ENCODE peak calls at places on chromosomes 7 and 10, in four cellular contexts. I is fibroblast of lung, W is heart left ventricle, V is NB4. Y is an unnamed sample.

GRCh38 chr10:72243822-72244437 is 27.9 kb upstream of the ASCC1 start:
- DNase-seq in I (peak), W (peak), V (no peak), Y (peak)

GRCh38 chr7:141073641-141074161 is at the start of gene TMEM178B:
- DNase-seq in I (no peak), W (no peak), V (no peak), Y (no peak)

GRCh38 chr10:66025186-66025585 is 900.6 kb upstream of the LRRTM3 start:
- DNase-seq in I (no peak), W (no peak), V (no peak), Y (no peak)

GRCh38 chr10:78464856-78465221 is 431.2 kb downstream of the RPS24 start:
- DNase-seq in I (no peak), W (no peak), V (no peak), Y (no peak)

GRCh38 chr10:33381897-33382578 is 47.6 kb upstream of the NRP1 start:
- DNase-seq in I (peak), W (no peak), V (no peak), Y (peak)

GRCh38 chr7:80392229-80393169 is 119.4 kb downstream of the GNAT3 start:
- DNase-seq in I (peak), W (no peak), V (peak), Y (peak)

GRCh38 chr7:138756591-138757222 is 41.1 kb upstream of the TMEM213 start:
- DNase-seq in I (no peak), W (no peak), V (no peak), Y (no peak)

GRCh38 chr10:32056136-32057040 is at the start of gene KIF5B:
- DNase-seq in I (peak), W (peak), V (peak), Y (peak)

GRCh38 chr7:8442814-8443304 is 9.4 kb downstream of the NXPH1 start:
- DNase-seq in I (peak), W (peak), V (peak), Y (peak)

GRCh38 chr7:151215396-151215795 is 5.1 kb upstream of the H2BK1 start:
- DNase-seq in I (no peak), W (no peak), V (no peak), Y (no peak)

GRCh38 chr7:11195502-11195901 is 221.8 kb downstream of the PHF14 start:
- DNase-seq in I (no peak), W (no peak), V (no peak), Y (no peak)

GRCh38 chr10:131792809-131793208 is 108.0 kb upstream of the PPP2R2D start:
- DNase-seq in I (no peak), W (no peak), V (no peak), Y (no peak)
- H3K4me3 ChIP-seq in I (no peak), W (no peak), V (no peak), Y (no peak)

DNA sequence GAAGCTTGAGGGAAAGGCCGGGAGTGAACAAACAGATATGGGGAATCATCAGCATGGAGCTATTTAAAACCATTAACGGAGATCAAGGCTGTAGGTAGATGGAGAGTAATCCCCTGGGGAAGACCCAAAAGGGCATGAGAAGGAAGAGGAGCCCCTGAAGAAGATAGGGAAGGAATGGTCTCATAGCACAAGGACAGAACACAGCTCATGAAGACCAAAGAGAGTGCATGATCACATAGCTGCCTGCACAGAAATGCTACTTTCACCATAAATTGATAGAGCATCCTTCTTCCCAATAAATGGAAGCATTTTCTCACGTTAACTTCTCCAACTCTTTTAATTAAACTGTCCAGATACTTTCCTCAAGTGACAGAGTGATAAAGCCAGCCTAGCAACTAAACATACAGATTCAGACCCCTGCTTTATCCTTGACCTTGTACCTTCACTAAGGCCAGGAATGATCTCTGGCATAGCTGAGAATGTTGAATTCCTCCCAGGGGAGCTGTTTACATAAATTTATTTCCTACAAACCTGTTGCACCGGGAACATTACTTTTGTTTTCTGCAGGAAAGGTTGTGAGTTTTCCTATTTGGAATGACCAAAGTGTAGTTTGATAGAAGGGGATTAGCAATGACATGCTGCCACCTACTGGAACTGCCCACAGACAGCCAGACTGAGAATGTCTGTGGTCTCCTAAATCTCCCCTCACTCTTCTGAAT is 110.8 kb upstream of the LRGUK start:
- DNase-seq in I (peak), W (no peak), V (peak), Y (peak)
- TF ChIP-seq CTCF in I (peak), W (peak), V (peak), Y (peak)

DNA sequence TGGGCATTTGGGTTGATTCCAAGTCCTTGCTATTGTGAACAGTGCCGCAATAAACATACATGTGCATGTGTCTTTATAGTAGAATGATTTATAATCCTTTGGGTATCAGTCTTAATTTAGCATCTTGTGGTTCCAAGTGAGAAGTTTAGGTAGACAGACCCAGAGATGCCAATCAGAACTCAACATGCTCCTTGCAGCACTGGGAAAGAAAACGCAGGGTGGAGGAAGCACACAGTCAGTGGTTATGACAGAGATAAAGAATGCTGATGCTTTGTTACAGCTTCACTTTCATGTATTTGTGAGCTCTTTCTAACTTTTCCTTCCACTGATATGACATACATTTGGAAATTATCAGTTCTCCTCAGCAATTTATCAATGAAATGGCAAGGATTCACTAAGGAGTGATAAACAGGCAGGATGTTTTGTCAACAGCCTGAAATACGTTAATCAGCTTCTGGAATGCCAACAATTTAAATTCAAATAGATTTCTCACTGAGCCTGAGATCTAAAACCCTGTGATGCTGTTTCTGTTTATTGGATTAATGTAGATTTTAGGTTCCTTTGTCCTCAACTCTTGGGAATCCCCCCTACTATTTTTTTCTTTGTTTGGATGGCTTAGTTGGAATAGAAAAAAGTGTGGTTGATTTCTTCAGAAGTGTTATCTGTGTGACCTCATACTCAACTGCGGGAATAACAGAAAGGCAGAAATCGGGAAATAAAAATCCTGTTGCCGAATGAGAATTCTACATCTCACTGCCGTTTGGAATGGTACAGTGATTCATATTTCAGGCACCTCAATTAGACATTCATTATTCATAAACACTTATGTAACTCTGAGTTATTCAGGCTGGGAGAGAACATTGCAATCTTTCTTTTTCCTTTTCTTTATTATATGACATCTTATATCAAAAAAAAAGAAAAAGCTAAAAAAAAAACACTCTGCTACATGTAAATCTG is 675.0 kb downstream of the CNTNAP2 start:
- DNase-seq in I (peak), W (no peak), V (no peak), Y (peak)
- H3K4me3 ChIP-seq in I (no peak), W (no peak), V (no peak), Y (no peak)

GRCh38 chr10:58152698-58153263 is 114.9 kb downstream of the IPMK start:
- DNase-seq in I (peak), W (peak), V (peak), Y (peak)
- TF ChIP-seq CTCF in I (peak), W (peak), V (peak), Y (peak)

GRCh38 chr10:132551808-132552130 is 14.2 kb downstream of the INPP5A start:
- DNase-seq in I (no peak), W (no peak), V (no peak), Y (no peak)
- H3K4me3 ChIP-seq in I (no peak), W (no peak), V (peak), Y (no peak)

DNA sequence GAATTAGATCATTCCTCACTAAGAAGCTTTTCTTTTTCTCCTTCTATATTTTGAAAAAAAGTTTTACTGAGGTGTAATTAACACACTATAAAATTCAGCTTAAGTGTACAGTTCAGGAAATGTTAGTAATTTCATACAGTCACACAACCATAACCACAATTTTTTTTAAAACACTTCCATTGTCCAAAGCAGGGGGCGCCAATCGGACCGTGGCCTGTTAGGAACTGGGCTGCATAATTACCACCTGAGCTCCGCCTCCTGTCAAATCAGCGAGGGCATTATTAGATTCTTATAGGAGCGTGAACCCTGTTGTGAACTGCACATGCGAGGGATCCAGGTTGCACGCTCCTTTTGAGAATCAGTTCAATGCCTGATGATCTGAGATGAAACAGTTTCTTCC is 427.1 kb downstream of the TFEC start:
- DNase-seq in I (no peak), W (no peak), V (peak), Y (no peak)
- TF ChIP-seq CTCF in I (no peak), W (no peak), V (no peak), Y (no peak)

Y was measured in cardiac fibroblast.